ENCODE peak calls at places on chromosomes 4 and X, in six cellular contexts. V is RWPE2, K is suprapubic skin, T is upper lobe of right lung, H is Panc1, A is cardiac muscle cell. J is an unnamed sample. For H3K4me1 and H3K27me3, the result is how much of the 10 kb centered on the place peaks cover.

GRCh38 chr4:41413670-41414069 is 124.3 kb upstream of the LIMCH1 start:
- DNase-seq in A (no peak), K (no peak), H (no peak), V (no peak), T (no peak), J (no peak)

GRCh38 chr4:114599231-114600065 is 841 bp downstream of the UGT8 start:
- DNase-seq in A (peak), V (no peak), H (no peak), T (peak), K (no peak), J (no peak)

GRCh38 chrX:1749499-1749898 is 134.6 kb downstream of the ASMT start:
- DNase-seq in K (no peak), H (no peak), T (no peak), A (no peak), V (no peak), J (no peak)

GRCh38 chr4:119517361-119518229 is 111.0 kb downstream of the PDE5A start:
- DNase-seq in A (no peak), H (no peak), K (no peak), T (no peak), V (no peak), J (no peak)

GRCh38 chr4:158758142-158758541 is 10.7 kb upstream of the FNIP2 start:
- DNase-seq in A (no peak), T (no peak), V (no peak), K (no peak), H (no peak), J (no peak)

GRCh38 chr4:158858410-158859189 is 89.8 kb downstream of the FNIP2 start:
- DNase-seq in K (no peak), H (no peak), V (no peak), T (no peak), A (no peak), J (no peak)

GRCh38 chr4:145130788-145131398 is 32.8 kb downstream of the ABCE1 start:
- DNase-seq in A (no peak), H (no peak), V (no peak), K (no peak), T (no peak), J (no peak)

GRCh38 chr4:103450693-103451092 is 252.6 kb upstream of the CENPE start:
- DNase-seq in T (no peak), V (no peak), A (no peak), K (no peak), H (no peak), J (no peak)

GRCh38 chrX:102154900-102155805 is 624 bp downstream of the BEX5 start:
- DNase-seq in V (no peak), T (no peak), A (peak), H (no peak), K (no peak), J (no peak)

GRCh38 chr4:8888856-8889255 is 17.2 kb upstream of the HMX1 start:
- DNase-seq in A (no peak), T (no peak), K (no peak), H (no peak), V (no peak), J (no peak)

GRCh38 chrX:118627084-118627758 is 100.2 kb upstream of the IL13RA1 start:
- DNase-seq in H (no peak), K (no peak), T (no peak), V (no peak), A (no peak), J (no peak)

GRCh38 chr4:146776691-146777090 is 138.0 kb downstream of the POU4F2 start:
- DNase-seq in H (no peak), A (no peak), K (peak), V (peak), T (peak), J (peak)

GRCh38 chrX:44432641-44433040 is 89.2 kb upstream of the EFHC2 start:
- DNase-seq in K (no peak), A (no peak), H (no peak), V (peak), T (no peak), J (no peak)

GRCh38 chrX:66677430-66677829 is 38.6 kb upstream of the EDA2R start:
- DNase-seq in H (no peak), V (no peak), K (no peak), T (no peak), A (no peak), J (no peak)

GRCh38 chr4:142092941-142093340 is 456.6 kb downstream of the IL15 start:
- DNase-seq in V (no peak), K (no peak), A (no peak), T (no peak), H (no peak), J (no peak)

GRCh38 chrX:71492086-71493065 is 40.5 kb upstream of the OGT start:
- DNase-seq in K (peak), A (peak), V (peak), T (peak), H (no peak), J (peak)

GRCh38 chr4:185011408-185011807 is 6.9 kb upstream of the HELT start:
- DNase-seq in A (peak), T (no peak), V (no peak), K (no peak), H (no peak), J (no peak)

GRCh38 chr4:8644966-8645752 is 52.6 kb downstream of the CPZ start:
- DNase-seq in V (peak), A (no peak), T (peak), K (no peak), H (no peak), J (no peak)

GRCh38 chrX:16082470-16083085 is 40.8 kb upstream of the GRPR start:
- DNase-seq in H (no peak), K (no peak), A (no peak), T (no peak), V (no peak), J (no peak)

GRCh38 chr4:176123710-176124407 is 58.2 kb downstream of the WDR17 start:
- DNase-seq in H (no peak), A (peak), T (no peak), K (no peak), V (no peak), J (no peak)

GRCh38 chr4:44668521-44668920 is 9.7 kb upstream of the GUF1 start:
- DNase-seq in A (no peak), T (no peak), H (no peak), K (no peak), V (no peak), J (no peak)

GRCh38 chrX:139739138-139739537 is 31.2 kb upstream of the MCF2 start:
- DNase-seq in T (no peak), H (no peak), A (no peak), V (no peak), K (no peak), J (no peak)

GRCh38 chr4:94690851-94691254 is 66.9 kb upstream of the BMPR1B start:
- DNase-seq in H (peak), V (no peak), T (no peak), A (no peak), K (no peak), J (no peak)

GRCh38 chr4:128565565-128566186 is 243.8 kb upstream of the JADE1 start:
- DNase-seq in H (no peak), T (peak), V (no peak), K (no peak), A (peak), J (peak)

GRCh38 chr4:118811008-118811764 is 24.7 kb downstream of the SEC24D start:
- DNase-seq in V (no peak), T (no peak), A (no peak), K (no peak), H (no peak), J (no peak)

GRCh38 chrX:23900220-23900797 is 7.4 kb downstream of the APOO start:
- DNase-seq in H (no peak), A (no peak), K (no peak), V (no peak), T (no peak), J (peak)

GRCh38 chr4:138887741-138888140 is 127.8 kb upstream of the NOCT start:
- DNase-seq in T (no peak), A (no peak), H (no peak), K (no peak), V (no peak), J (no peak)

GRCh38 chr4:8202526-8203375 is 3.7 kb downstream of the SH3TC1 start:
- DNase-seq in V (no peak), H (no peak), T (no peak), K (no peak), A (no peak), J (no peak)

GRCh38 chrX:40646489-40647306 is 663 bp downstream of the CXorf38 start:
- DNase-seq in K (peak), H (no peak), T (peak), V (no peak), A (peak), J (peak)

GRCh38 chrX:23578079-23578478 is 89.2 kb upstream of the PRDX4 start:
- DNase-seq in T (no peak), V (no peak), A (no peak), K (no peak), H (no peak), J (no peak)

GRCh38 chr4:62644372-62644771 is 1444.2 kb downstream of the ADGRL3 start:
- DNase-seq in H (no peak), V (no peak), T (no peak), A (peak), K (no peak), J (no peak)

GRCh38 chr4:5945171-5945570 is 52.3 kb upstream of the CRMP1 start:
- DNase-seq in T (peak), A (no peak), K (no peak), V (peak), H (no peak), J (no peak)

GRCh38 chr4:87068591-87069021 is 133.8 kb downstream of the AFF1 start:
- DNase-seq in A (no peak), K (no peak), V (no peak), H (no peak), T (no peak), J (no peak)

GRCh38 chr4:151103758-151104157 is 4.3 kb downstream of the RPS3A start:
- DNase-seq in T (no peak), V (no peak), K (no peak), H (no peak), A (no peak), J (no peak)

GRCh38 chr4:133808151-133808550 is 393.4 kb downstream of the PABPC4L start:
- DNase-seq in K (no peak), V (no peak), T (no peak), H (no peak), A (no peak), J (no peak)

GRCh38 chr4:101221294-101221693 is 126.0 kb downstream of the PPP3CA start:
- DNase-seq in V (no peak), H (no peak), K (no peak), A (no peak), T (no peak), J (no peak)

GRCh38 chrX:132822634-132823012 is 135.8 kb downstream of the HS6ST2 start:
- DNase-seq in T (no peak), A (no peak), V (no peak), H (no peak), K (no peak), J (no peak)

GRCh38 chr4:76690091-76690905 is 207.6 kb downstream of the SOWAHB start:
- DNase-seq in H (no peak), V (no peak), K (no peak), A (no peak), T (no peak), J (no peak)

GRCh38 chr4:76692761-76693160 is 205.2 kb downstream of the SOWAHB start:
- DNase-seq in T (no peak), K (no peak), A (no peak), H (no peak), V (no peak), J (no peak)

GRCh38 chr4:76690906-76691275 is 207.1 kb downstream of the SOWAHB start:
- DNase-seq in A (no peak), V (no peak), T (no peak), H (no peak), K (no peak), J (no peak)

GRCh38 chr4:76694056-76694455 is 203.9 kb downstream of the SOWAHB start:
- DNase-seq in T (no peak), H (no peak), A (no peak), V (no peak), K (no peak), J (no peak)

DNA sequence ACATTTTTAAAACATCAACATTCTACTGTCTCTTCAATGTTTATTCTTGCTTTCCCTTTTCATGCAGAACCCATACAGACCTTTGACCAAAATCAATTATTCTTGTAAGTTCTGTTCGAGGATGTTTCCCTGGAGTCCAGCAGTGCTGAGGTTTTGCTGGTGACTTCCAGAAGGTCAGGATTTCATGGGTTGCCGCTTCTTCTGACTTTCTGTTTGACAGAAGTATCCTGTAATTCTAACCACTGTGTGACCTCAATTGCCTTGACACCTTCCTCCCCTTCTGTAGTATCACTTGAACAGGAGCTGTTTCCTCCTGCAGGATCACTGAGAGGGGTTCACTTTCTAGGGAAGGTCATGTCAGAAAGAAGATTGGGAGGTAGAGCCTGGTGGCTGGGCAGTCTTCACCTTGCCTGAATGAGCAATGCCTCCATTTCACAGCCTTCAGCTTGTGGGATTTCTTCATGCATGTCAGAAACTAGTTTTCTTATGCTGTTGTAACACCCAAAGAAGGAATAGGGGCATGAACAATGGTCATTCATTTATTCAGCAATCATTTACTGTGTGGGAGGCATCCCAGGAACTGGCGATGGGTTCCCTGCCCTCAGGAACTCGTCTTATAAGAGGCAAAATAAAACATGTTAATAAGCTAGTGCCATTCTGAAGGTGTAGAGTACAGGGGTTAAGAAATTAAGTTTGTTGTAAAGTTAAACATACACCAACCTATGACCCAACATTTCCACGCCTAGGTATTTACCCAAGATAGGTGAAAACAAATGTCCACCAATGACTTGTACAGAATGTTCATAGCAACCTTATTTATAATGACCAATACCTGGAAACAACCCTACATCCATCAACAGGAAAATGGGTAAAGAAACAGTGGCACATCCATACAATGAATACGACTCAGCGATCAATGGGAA is 205.9 kb downstream of the SOWAHB start:
- DNase-seq in V (no peak), K (no peak), T (no peak), H (no peak), A (no peak), J (no peak)
- H3K4me1 ChIP-seq in V (under half), K (under half), T (under half), H (under half), A (under half), J (under half)

DNA sequence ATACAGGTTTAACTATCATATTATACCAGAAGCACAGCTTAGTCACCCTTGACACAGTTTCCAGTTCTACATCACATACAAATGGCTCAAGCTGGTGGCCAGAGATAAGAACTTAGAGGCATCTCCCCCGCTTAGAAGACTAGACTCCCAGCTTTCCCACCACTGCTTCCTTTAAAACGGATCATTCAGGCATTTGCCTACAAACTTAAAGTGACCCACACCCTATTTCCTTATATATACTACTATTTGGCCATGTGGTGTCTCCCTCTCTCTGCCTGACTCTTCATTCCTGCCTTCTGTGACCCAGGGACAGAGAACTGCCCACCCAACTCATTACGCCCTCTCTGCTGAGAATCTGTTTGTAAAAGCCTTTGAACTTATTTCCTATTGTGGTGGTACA is 781.2 kb upstream of the DIAPH2 start:
- DNase-seq in H (no peak), T (no peak), V (no peak), K (no peak), A (peak), J (no peak)
- H3K27me3 ChIP-seq in H (under half), T (under half), V (under half), K (under half), A (under half), J (under half)

GRCh38 chr4:75630174-75630931 is at the start of gene CDKL2:
- DNase-seq in V (peak), T (peak), A (peak), H (peak), K (peak), J (peak)
- H3K27ac ChIP-seq in V (no peak), T (peak), A (peak), H (peak), K (no peak), J (no peak)

GRCh38 chr4:143382539-143382938 is 45.9 kb downstream of the GAB1 start:
- DNase-seq in V (no peak), A (no peak), H (no peak), K (no peak), T (no peak), J (no peak)
- H3K4me1 ChIP-seq in V (under half), A (half or more), H (under half), K (half or more), T (half or more), J (under half)

GRCh38 chr4:13526658-13527057 is 17.6 kb downstream of the NKX3-2 start:
- DNase-seq in K (no peak), V (no peak), T (no peak), A (no peak), H (no peak), J (no peak)

GRCh38 chr4:13528823-13529129 is 15.5 kb downstream of the NKX3-2 start:
- DNase-seq in A (no peak), T (no peak), V (no peak), K (no peak), H (no peak), J (no peak)

GRCh38 chr4:13529130-13529919 is 15.0 kb downstream of the NKX3-2 start:
- DNase-seq in H (no peak), T (no peak), K (no peak), V (no peak), A (no peak), J (no peak)

GRCh38 chr4:13527192-13527982 is 16.9 kb downstream of the NKX3-2 start:
- DNase-seq in A (no peak), V (no peak), T (no peak), K (no peak), H (no peak), J (no peak)

GRCh38 chr4:13527983-13528822 is 16.1 kb downstream of the NKX3-2 start:
- DNase-seq in A (no peak), T (no peak), V (no peak), H (no peak), K (no peak), J (no peak)
- H3K27me3 ChIP-seq in A (half or more), T (half or more), V (half or more), H (under half), K (half or more), J (under half)

GRCh38 chr4:3257691-3258482 is 8.9 kb downstream of the MSANTD1 start:
- DNase-seq in T (no peak), K (no peak), V (peak), A (no peak), H (no peak), J (no peak)
- H3K27ac ChIP-seq in T (no peak), K (no peak), V (no peak), A (no peak), H (no peak), J (no peak)

DNA sequence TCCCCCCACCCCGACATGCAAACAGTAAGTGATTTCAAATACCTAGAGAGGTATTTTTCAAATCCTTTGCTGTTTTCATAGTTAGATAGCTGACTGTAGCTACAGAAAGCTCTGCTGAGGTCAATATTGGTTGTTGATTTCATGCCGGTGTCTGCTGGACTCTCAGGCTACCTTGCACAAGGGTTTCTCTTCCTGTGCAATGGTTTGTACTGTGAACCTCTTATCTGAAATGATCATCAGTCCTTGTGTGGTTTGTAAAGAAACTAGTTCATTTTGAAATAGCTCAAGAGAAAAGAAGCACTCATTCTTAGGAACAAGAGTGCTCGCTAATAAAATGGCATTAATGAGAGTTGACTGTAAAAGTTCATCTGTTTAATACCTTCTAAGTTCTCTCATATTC is 2.1 kb downstream of the MTM1 start:
- DNase-seq in T (no peak), A (no peak), V (no peak), K (no peak), H (no peak), J (no peak)
- H3K4me1 ChIP-seq in T (under half), A (under half), V (under half), K (under half), H (half or more), J (under half)

GRCh38 chrX:106436695-106437094 is 175.1 kb upstream of the RADX start:
- DNase-seq in V (no peak), A (no peak), K (no peak), H (no peak), T (no peak), J (no peak)
- H3K27me3 ChIP-seq in V (under half), A (under half), K (under half), H (under half), T (under half), J (under half)

GRCh38 chr4:126604273-126604867 is 1028.4 kb upstream of the INTU start:
- DNase-seq in K (no peak), H (no peak), T (no peak), A (peak), V (no peak), J (no peak)

GRCh38 chr4:126603851-126604250 is 1028.9 kb upstream of the INTU start:
- DNase-seq in T (no peak), H (no peak), V (no peak), K (no peak), A (no peak), J (no peak)

GRCh38 chr4:126603210-126603609 is 1029.5 kb upstream of the INTU start:
- DNase-seq in V (no peak), K (no peak), A (no peak), T (no peak), H (no peak), J (no peak)
- H3K27ac ChIP-seq in V (no peak), K (no peak), A (no peak), T (no peak), H (no peak), J (no peak)

GRCh38 chr4:186685744-186686143 is 37.9 kb downstream of the FAT1 start:
- DNase-seq in H (peak), A (no peak), T (no peak), V (no peak), K (no peak), J (no peak)
- H3K4me1 ChIP-seq in H (half or more), A (under half), T (under half), V (under half), K (under half), J (under half)